ENCODE peak calls at places on chromosome 13, in four cellular contexts. One of them, this sample, is unnamed.

GRCh38 chr13:30850204-30850866 is 55.7 kb upstream of the MEDAG start:
- DNase-seq in psoas muscle: no peak
- DNase-seq in progenitor cell of endocrine pancreas: no peak
- DNase-seq in MM.1S: no peak
- DNase-seq in this sample: no peak

GRCh38 chr13:36193151-36193855 is 21.1 kb downstream of the SOHLH2 start:
- DNase-seq in psoas muscle: no peak
- DNase-seq in progenitor cell of endocrine pancreas: no peak
- DNase-seq in MM.1S: no peak
- DNase-seq in this sample: no peak

GRCh38 chr13:80649274-80649673 is 308.3 kb upstream of the SPRY2 start:
- DNase-seq in psoas muscle: no peak
- DNase-seq in progenitor cell of endocrine pancreas: no peak
- DNase-seq in MM.1S: no peak
- DNase-seq in this sample: no peak

GRCh38 chr13:104466016-104466415 is 1399.8 kb upstream of the SLC10A2 start:
- DNase-seq in psoas muscle: no peak
- DNase-seq in progenitor cell of endocrine pancreas: no peak
- DNase-seq in MM.1S: no peak
- DNase-seq in this sample: no peak

GRCh38 chr13:24627090-24627714 is 53.0 kb upstream of the ATP12A start:
- DNase-seq in psoas muscle: no peak
- DNase-seq in progenitor cell of endocrine pancreas: peak
- DNase-seq in MM.1S: no peak
- DNase-seq in this sample: no peak

GRCh38 chr13:79810671-79811070 is 329.7 kb downstream of the NDFIP2 start:
- DNase-seq in psoas muscle: no peak
- DNase-seq in progenitor cell of endocrine pancreas: no peak
- DNase-seq in MM.1S: no peak
- DNase-seq in this sample: no peak

GRCh38 chr13:31328549-31329229 is 128.9 kb downstream of the B3GLCT start:
- DNase-seq in psoas muscle: no peak
- DNase-seq in progenitor cell of endocrine pancreas: no peak
- DNase-seq in MM.1S: no peak
- DNase-seq in this sample: no peak

GRCh38 chr13:113934576-113934975 is 39.3 kb downstream of the C13orf46 start:
- DNase-seq in psoas muscle: peak
- DNase-seq in progenitor cell of endocrine pancreas: no peak
- DNase-seq in MM.1S: no peak
- DNase-seq in this sample: no peak

GRCh38 chr13:75760182-75760981 is 124.3 kb downstream of the LMO7 start:
- DNase-seq in psoas muscle: no peak
- DNase-seq in progenitor cell of endocrine pancreas: no peak
- DNase-seq in MM.1S: no peak
- DNase-seq in this sample: no peak

GRCh38 chr13:25675060-25675459 is 303.3 kb downstream of the ATP8A2 start:
- DNase-seq in psoas muscle: no peak
- DNase-seq in progenitor cell of endocrine pancreas: no peak
- DNase-seq in MM.1S: no peak
- DNase-seq in this sample: no peak

GRCh38 chr13:49348748-49349147 is 95.1 kb downstream of the CAB39L start:
- DNase-seq in psoas muscle: no peak
- DNase-seq in progenitor cell of endocrine pancreas: no peak
- DNase-seq in MM.1S: no peak
- DNase-seq in this sample: no peak

GRCh38 chr13:32001769-32002168 is 29.8 kb upstream of the FRY start:
- DNase-seq in psoas muscle: no peak
- DNase-seq in progenitor cell of endocrine pancreas: no peak
- DNase-seq in MM.1S: no peak
- DNase-seq in this sample: no peak

GRCh38 chr13:95185851-95186250 is 115.4 kb downstream of the ABCC4 start:
- DNase-seq in psoas muscle: no peak
- DNase-seq in progenitor cell of endocrine pancreas: no peak
- DNase-seq in MM.1S: no peak
- DNase-seq in this sample: no peak

GRCh38 chr13:67614013-67614412 is 383.9 kb upstream of the PCDH9 start:
- DNase-seq in psoas muscle: no peak
- DNase-seq in progenitor cell of endocrine pancreas: no peak
- DNase-seq in MM.1S: no peak
- DNase-seq in this sample: no peak

GRCh38 chr13:24605923-24606372 is 74.3 kb upstream of the ATP12A start:
- DNase-seq in psoas muscle: no peak
- DNase-seq in progenitor cell of endocrine pancreas: no peak
- DNase-seq in MM.1S: peak
- DNase-seq in this sample: no peak

GRCh38 chr13:103187621-103188020 is 121.4 kb upstream of the SLC10A2 start:
- DNase-seq in psoas muscle: no peak
- DNase-seq in progenitor cell of endocrine pancreas: no peak
- DNase-seq in MM.1S: no peak
- DNase-seq in this sample: peak

GRCh38 chr13:28059214-28059613 is 41.2 kb downstream of the FLT3 start:
- DNase-seq in psoas muscle: no peak
- DNase-seq in progenitor cell of endocrine pancreas: no peak
- DNase-seq in MM.1S: peak
- DNase-seq in this sample: peak

GRCh38 chr13:21675095-21676007 is 4.5 kb downstream of the FGF9 start:
- DNase-seq in psoas muscle: peak
- DNase-seq in progenitor cell of endocrine pancreas: peak
- DNase-seq in MM.1S: peak
- DNase-seq in this sample: no peak

GRCh38 chr13:68170961-68171360 is 940.8 kb upstream of the PCDH9 start:
- DNase-seq in psoas muscle: no peak
- DNase-seq in progenitor cell of endocrine pancreas: no peak
- DNase-seq in MM.1S: no peak
- DNase-seq in this sample: no peak

GRCh38 chr13:51643114-51643881 is 59.0 kb downstream of the WDFY2 start:
- DNase-seq in psoas muscle: no peak
- DNase-seq in progenitor cell of endocrine pancreas: no peak
- DNase-seq in MM.1S: no peak
- DNase-seq in this sample: no peak

GRCh38 chr13:76556632-76557031 is 329.6 kb downstream of the KCTD12 start:
- DNase-seq in psoas muscle: no peak
- DNase-seq in progenitor cell of endocrine pancreas: no peak
- DNase-seq in MM.1S: no peak
- DNase-seq in this sample: no peak

GRCh38 chr13:37453246-37453645 is 145.3 kb downstream of the POSTN start:
- DNase-seq in psoas muscle: no peak
- DNase-seq in progenitor cell of endocrine pancreas: no peak
- DNase-seq in MM.1S: no peak
- DNase-seq in this sample: no peak

GRCh38 chr13:98785968-98786367 is 33.5 kb upstream of the SLC15A1 start:
- DNase-seq in psoas muscle: no peak
- DNase-seq in progenitor cell of endocrine pancreas: no peak
- DNase-seq in MM.1S: no peak
- DNase-seq in this sample: no peak

GRCh38 chr13:27969073-27969865 is at the start of gene CDX2:
- DNase-seq in psoas muscle: no peak
- DNase-seq in progenitor cell of endocrine pancreas: no peak
- DNase-seq in MM.1S: no peak
- DNase-seq in this sample: no peak

GRCh38 chr13:107842562-107843180 is 372.7 kb downstream of the LIG4 start:
- DNase-seq in psoas muscle: no peak
- DNase-seq in progenitor cell of endocrine pancreas: no peak
- DNase-seq in MM.1S: no peak
- DNase-seq in this sample: no peak

GRCh38 chr13:102680842-102681725 is 13.8 kb downstream of the METTL21C start:
- DNase-seq in psoas muscle: no peak
- DNase-seq in progenitor cell of endocrine pancreas: no peak
- DNase-seq in MM.1S: no peak
- DNase-seq in this sample: no peak

GRCh38 chr13:58300224-58300623 is 668.7 kb downstream of the PCDH17 start:
- DNase-seq in psoas muscle: no peak
- DNase-seq in progenitor cell of endocrine pancreas: no peak
- DNase-seq in MM.1S: no peak
- DNase-seq in this sample: no peak

GRCh38 chr13:100589178-100589725 is 663 bp upstream of the GGACT start:
- DNase-seq in psoas muscle: no peak
- DNase-seq in progenitor cell of endocrine pancreas: no peak
- DNase-seq in MM.1S: no peak
- DNase-seq in this sample: no peak

GRCh38 chr13:100213576-100213975 is 124.7 kb downstream of the PCCA start:
- DNase-seq in psoas muscle: no peak
- DNase-seq in progenitor cell of endocrine pancreas: no peak
- DNase-seq in MM.1S: no peak
- DNase-seq in this sample: no peak

GRCh38 chr13:36531746-36532486 is 99.6 kb downstream of the CCNA1 start:
- DNase-seq in psoas muscle: no peak
- DNase-seq in progenitor cell of endocrine pancreas: no peak
- DNase-seq in MM.1S: no peak
- DNase-seq in this sample: no peak

GRCh38 chr13:30332516-30333165 is 25.3 kb upstream of the KATNAL1 start:
- DNase-seq in psoas muscle: no peak
- DNase-seq in progenitor cell of endocrine pancreas: no peak
- DNase-seq in MM.1S: no peak
- DNase-seq in this sample: no peak

GRCh38 chr13:42363941-42364612 is 92.1 kb downstream of the AKAP11 start:
- DNase-seq in psoas muscle: no peak
- DNase-seq in progenitor cell of endocrine pancreas: no peak
- DNase-seq in MM.1S: no peak
- DNase-seq in this sample: no peak
- TF ChIP-seq CTCF in psoas muscle: no peak
- TF ChIP-seq CTCF in progenitor cell of endocrine pancreas: no peak
- TF ChIP-seq CTCF in MM.1S: no peak
- TF ChIP-seq CTCF in this sample: no peak

GRCh38 chr13:110108348-110109139 is 198.4 kb downstream of the COL4A1 start:
- DNase-seq in psoas muscle: peak
- DNase-seq in progenitor cell of endocrine pancreas: peak
- DNase-seq in MM.1S: peak
- DNase-seq in this sample: peak
- TF ChIP-seq CTCF in psoas muscle: peak
- TF ChIP-seq CTCF in progenitor cell of endocrine pancreas: peak
- TF ChIP-seq CTCF in MM.1S: peak
- TF ChIP-seq CTCF in this sample: peak

GRCh38 chr13:62125451-62125850 is 709.8 kb upstream of the PCDH20 start:
- DNase-seq in psoas muscle: no peak
- DNase-seq in progenitor cell of endocrine pancreas: no peak
- DNase-seq in MM.1S: no peak
- DNase-seq in this sample: no peak

GRCh38 chr13:62123409-62123808 is 707.8 kb upstream of the PCDH20 start:
- DNase-seq in psoas muscle: no peak
- DNase-seq in progenitor cell of endocrine pancreas: no peak
- DNase-seq in MM.1S: no peak
- DNase-seq in this sample: no peak

GRCh38 chr13:62122434-62122833 is 706.8 kb upstream of the PCDH20 start:
- DNase-seq in psoas muscle: no peak
- DNase-seq in progenitor cell of endocrine pancreas: no peak
- DNase-seq in MM.1S: no peak
- DNase-seq in this sample: no peak

DNA sequence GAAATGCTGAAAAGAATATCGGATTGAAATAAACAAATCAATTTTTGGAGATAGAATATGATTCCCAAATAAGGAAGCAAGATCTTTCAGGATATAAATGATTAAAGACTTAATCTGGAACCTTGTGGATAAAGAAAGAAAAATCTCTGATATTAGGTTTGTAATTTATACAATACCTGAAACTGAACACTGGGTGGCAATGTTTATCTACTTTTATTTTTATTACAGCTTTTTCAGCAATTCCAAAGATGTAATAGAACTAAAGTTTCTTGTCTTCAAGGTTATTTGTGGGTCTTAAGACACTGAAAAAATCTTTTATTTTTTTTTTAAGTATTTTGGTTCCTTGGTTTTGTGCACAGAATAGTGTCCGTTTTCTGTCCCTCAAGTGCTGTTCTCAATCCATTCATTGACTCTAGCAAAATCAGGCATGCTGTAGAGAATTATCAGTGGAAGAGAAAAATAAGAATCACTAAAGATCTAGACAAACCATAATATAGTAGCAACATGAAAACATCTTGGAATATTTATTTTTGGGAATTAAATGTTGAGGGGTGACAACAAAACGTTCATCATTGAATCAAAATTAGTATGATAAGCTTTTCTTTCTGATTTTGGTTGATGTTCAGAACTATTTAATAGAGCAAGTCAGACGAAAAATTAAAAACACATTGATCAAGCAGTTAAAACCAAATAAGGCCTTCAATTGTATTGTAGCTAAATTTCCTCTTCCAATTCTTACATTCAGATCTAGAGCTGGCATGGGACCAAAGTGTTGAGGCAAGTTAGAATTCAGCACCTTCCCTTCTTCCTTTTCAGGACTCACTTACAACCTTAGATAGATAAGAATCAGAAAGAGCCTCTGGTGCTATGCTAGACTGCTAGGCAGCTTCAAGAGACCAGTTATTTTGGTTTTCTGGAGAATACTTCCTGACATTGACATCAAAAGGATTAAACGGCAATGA is 704.4 kb upstream of the PCDH20 start:
- DNase-seq in psoas muscle: no peak
- DNase-seq in progenitor cell of endocrine pancreas: no peak
- DNase-seq in MM.1S: peak
- DNase-seq in this sample: no peak
- TF ChIP-seq CTCF in psoas muscle: peak
- TF ChIP-seq CTCF in progenitor cell of endocrine pancreas: peak
- TF ChIP-seq CTCF in MM.1S: peak
- TF ChIP-seq CTCF in this sample: peak

DNA sequence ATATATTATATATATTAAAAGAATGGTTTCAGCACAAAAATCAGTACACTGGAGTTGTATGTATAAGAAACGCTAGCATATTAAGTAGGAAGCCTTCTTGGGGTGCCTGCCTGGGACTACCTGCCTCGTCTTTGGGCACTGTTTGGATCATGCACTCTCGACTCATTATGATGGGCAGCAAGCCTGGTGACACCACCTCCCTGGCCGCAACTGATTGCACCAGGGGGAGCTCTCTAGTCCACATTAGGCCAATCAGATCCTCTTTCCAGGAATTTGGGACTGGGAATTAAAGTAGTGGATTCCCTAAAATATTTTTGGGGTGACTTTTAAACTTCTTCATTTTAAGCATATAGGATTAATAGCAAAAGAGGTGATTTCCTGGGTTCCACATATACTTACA is 56.0 kb upstream of the RGCC start:
- DNase-seq in psoas muscle: no peak
- DNase-seq in progenitor cell of endocrine pancreas: no peak
- DNase-seq in MM.1S: no peak
- DNase-seq in this sample: peak
- TF ChIP-seq CTCF in psoas muscle: no peak
- TF ChIP-seq CTCF in progenitor cell of endocrine pancreas: no peak
- TF ChIP-seq CTCF in MM.1S: no peak
- TF ChIP-seq CTCF in this sample: peak

GRCh38 chr13:44961997-44962396 is 27.3 kb downstream of the NUFIP1 start:
- DNase-seq in psoas muscle: no peak
- DNase-seq in progenitor cell of endocrine pancreas: no peak
- DNase-seq in MM.1S: no peak
- DNase-seq in this sample: no peak

GRCh38 chr13:44972956-44973581 is 16.2 kb downstream of the NUFIP1 start:
- DNase-seq in psoas muscle: no peak
- DNase-seq in progenitor cell of endocrine pancreas: no peak
- DNase-seq in MM.1S: no peak
- DNase-seq in this sample: no peak

GRCh38 chr13:44969858-44970484 is 19.3 kb downstream of the NUFIP1 start:
- DNase-seq in psoas muscle: no peak
- DNase-seq in progenitor cell of endocrine pancreas: no peak
- DNase-seq in MM.1S: peak
- DNase-seq in this sample: no peak

GRCh38 chr13:44971656-44972595 is 17.3 kb downstream of the NUFIP1 start:
- DNase-seq in psoas muscle: no peak
- DNase-seq in progenitor cell of endocrine pancreas: no peak
- DNase-seq in MM.1S: no peak
- DNase-seq in this sample: no peak

GRCh38 chr13:44967656-44968451 is 21.4 kb downstream of the NUFIP1 start:
- DNase-seq in psoas muscle: no peak
- DNase-seq in progenitor cell of endocrine pancreas: no peak
- DNase-seq in MM.1S: no peak
- DNase-seq in this sample: no peak
- TF ChIP-seq CTCF in psoas muscle: no peak
- TF ChIP-seq CTCF in progenitor cell of endocrine pancreas: no peak
- TF ChIP-seq CTCF in MM.1S: no peak
- TF ChIP-seq CTCF in this sample: no peak